ENCODE peak calls at places on chromosomes 3 and 15, in nine cellular contexts. B is brain microvascular endothelial cell; J is upper lobe of right lung; O is RWPE1; V is trophoblast cell; W is cardiac muscle cell; E is CD8-positive, alpha-beta memory T cell; G is HL-60; H is thoracic aorta. N is an unnamed sample.

GRCh38 chr3:34260266-34260990 is 462.0 kb downstream of the PDCD6IP start:
- DNase-seq in B (peak), J (no peak), O (peak), V (peak), W (peak), E (no peak), G (peak), H (no peak), N (no peak)

GRCh38 chr3:127685708-127686511 is 13.2 kb downstream of the ABTB1 start:
- DNase-seq in B (no peak), J (no peak), O (no peak), V (peak), W (no peak), E (no peak), G (no peak), H (no peak), N (no peak)

GRCh38 chr3:34077796-34078195 is 279.4 kb downstream of the PDCD6IP start:
- DNase-seq in B (no peak), J (no peak), O (no peak), V (no peak), W (no peak), E (no peak), G (no peak), H (no peak), N (no peak)

GRCh38 chr3:15029625-15030024 is 35.5 kb downstream of the MRPS25 start:
- DNase-seq in B (no peak), J (no peak), O (no peak), V (no peak), W (no peak), E (no peak), G (no peak), H (no peak), N (no peak)

GRCh38 chr3:18419232-18419631 is 5.9 kb downstream of the SATB1 start:
- DNase-seq in B (no peak), J (no peak), O (no peak), V (no peak), W (no peak), E (no peak), G (no peak), H (no peak), N (no peak)

GRCh38 chr15:32656091-32656860 is 14.8 kb downstream of the SCG5 start:
- DNase-seq in B (no peak), J (no peak), O (no peak), V (no peak), W (no peak), E (no peak), G (no peak), H (no peak), N (no peak)

GRCh38 chr3:9201278-9201677 is 48.2 kb downstream of the SRGAP3 start:
- DNase-seq in B (no peak), J (no peak), O (no peak), V (no peak), W (no peak), E (no peak), G (no peak), H (no peak), N (no peak)

GRCh38 chr3:178203650-178204049 is 332.6 kb upstream of the KCNMB2 start:
- DNase-seq in B (no peak), J (no peak), O (no peak), V (no peak), W (no peak), E (no peak), G (no peak), H (no peak), N (no peak)

GRCh38 chr15:68391084-68391483 is 40.9 kb downstream of the ITGA11 start:
- DNase-seq in B (no peak), J (peak), O (no peak), V (no peak), W (no peak), E (no peak), G (no peak), H (no peak), N (no peak)

GRCh38 chr15:75695634-75696302 is 16.9 kb downstream of the CSPG4 start:
- DNase-seq in B (no peak), J (no peak), O (no peak), V (no peak), W (no peak), E (no peak), G (no peak), H (no peak), N (no peak)

GRCh38 chr15:69729167-69729748 is 276.6 kb downstream of the RPLP1 start:
- DNase-seq in B (peak), J (no peak), O (peak), V (peak), W (peak), E (peak), G (no peak), H (no peak), N (no peak)

GRCh38 chr3:182971637-182972036 is 8.7 kb downstream of the DCUN1D1 start:
- DNase-seq in B (peak), J (no peak), O (no peak), V (no peak), W (no peak), E (no peak), G (no peak), H (no peak), N (no peak)

GRCh38 chr3:23263796-23264195 is 60.7 kb downstream of the UBE2E2 start:
- DNase-seq in B (no peak), J (no peak), O (peak), V (no peak), W (no peak), E (no peak), G (no peak), H (no peak), N (no peak)

GRCh38 chr3:50121416-50122032 is 32.8 kb downstream of the RBM5 start:
- DNase-seq in B (peak), J (peak), O (peak), V (peak), W (peak), E (peak), G (peak), H (no peak), N (peak)

GRCh38 chr3:117941756-117942155 is 1092.9 kb downstream of the IGSF11 start:
- DNase-seq in B (no peak), J (no peak), O (no peak), V (no peak), W (no peak), E (no peak), G (no peak), H (no peak), N (no peak)

GRCh38 chr3:43285644-43286043 is 696 bp upstream of the SNRK start:
- DNase-seq in B (no peak), J (no peak), O (no peak), V (no peak), W (no peak), E (no peak), G (no peak), H (no peak), N (no peak)

GRCh38 chr3:69252141-69252540 is 129.7 kb upstream of the LMOD3 start:
- DNase-seq in B (no peak), J (no peak), O (no peak), V (no peak), W (no peak), E (no peak), G (no peak), H (no peak), N (no peak)
- H3K27ac ChIP-seq in B (no peak), J (no peak), O (no peak), V (no peak), W (peak), E (no peak), G (no peak), H (no peak), N (no peak)

DNA sequence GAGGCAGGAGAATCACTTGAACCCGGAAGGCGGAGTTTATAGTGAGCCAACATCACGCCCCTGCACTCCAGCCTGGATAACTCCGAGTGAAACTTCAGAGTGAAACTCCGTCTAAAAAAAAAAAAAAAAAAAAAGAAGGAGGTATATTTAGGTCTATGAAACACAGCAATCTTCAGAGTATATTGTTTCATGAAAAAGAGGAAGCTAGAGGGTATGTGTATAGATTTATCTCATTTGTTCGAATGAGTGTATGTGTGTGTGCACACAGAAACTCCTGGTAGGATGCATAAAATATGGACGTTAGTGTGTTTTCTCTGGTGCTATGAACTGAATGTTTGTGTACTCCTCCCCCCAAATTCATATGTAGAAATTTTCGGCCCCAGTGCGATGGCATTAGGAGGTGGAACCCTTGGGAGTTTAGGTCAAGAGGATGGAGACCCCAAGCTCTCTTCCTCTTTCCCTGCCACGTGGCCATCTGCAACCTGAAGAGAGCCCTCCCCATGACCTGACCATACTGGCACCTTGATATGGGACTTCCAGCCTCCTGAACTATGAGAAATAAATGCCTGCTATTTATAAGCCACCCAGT is 98.6 kb upstream of the KLF13 start:
- DNase-seq in B (no peak), J (no peak), O (no peak), V (no peak), W (no peak), E (no peak), G (no peak), H (no peak), N (no peak)
- H3K27ac ChIP-seq in B (no peak), J (no peak), O (no peak), V (no peak), W (no peak), E (no peak), G (no peak), H (no peak), N (no peak)

GRCh38 chr15:59168536-59168935 is 38.1 kb upstream of the LDHAL6B start:
- DNase-seq in B (peak), J (peak), O (no peak), V (no peak), W (no peak), E (no peak), G (no peak), H (no peak), N (no peak)

GRCh38 chr15:59169337-59169736 is 37.3 kb upstream of the LDHAL6B start:
- DNase-seq in B (peak), J (no peak), O (no peak), V (no peak), W (no peak), E (no peak), G (no peak), H (no peak), N (no peak)

GRCh38 chr15:59165726-59166125 is 40.9 kb upstream of the LDHAL6B start:
- DNase-seq in B (no peak), J (peak), O (peak), V (no peak), W (no peak), E (no peak), G (no peak), H (no peak), N (no peak)

GRCh38 chr15:59166601-59167265 is 39.9 kb upstream of the LDHAL6B start:
- DNase-seq in B (no peak), J (peak), O (no peak), V (peak), W (no peak), E (no peak), G (no peak), H (no peak), N (no peak)

GRCh38 chr15:59166156-59166555 is 40.5 kb upstream of the LDHAL6B start:
- DNase-seq in B (no peak), J (no peak), O (no peak), V (no peak), W (no peak), E (no peak), G (no peak), H (no peak), N (no peak)
- H3K27ac ChIP-seq in B (peak), J (peak), O (no peak), V (no peak), W (no peak), E (no peak), G (no peak), H (peak), N (no peak)

DNA sequence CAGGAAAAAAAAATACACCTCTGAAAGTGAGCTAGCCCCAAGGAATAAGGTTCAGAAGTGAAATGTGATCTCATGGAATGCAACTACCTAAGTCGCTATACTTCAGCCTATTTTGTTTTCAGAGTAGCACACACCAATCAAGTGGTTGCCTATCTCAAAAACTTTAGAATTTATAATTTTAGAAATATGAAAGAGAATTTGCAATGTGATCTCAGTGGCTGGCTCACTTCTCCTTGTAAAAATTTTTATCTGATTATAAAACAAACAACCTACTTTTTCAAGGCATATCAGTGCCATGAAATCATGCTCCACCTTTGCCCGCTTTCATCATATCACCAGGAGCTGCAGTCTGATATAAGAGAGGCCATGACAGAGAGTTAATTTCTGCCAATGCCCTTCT is 47.3 kb downstream of the CLDN11 start:
- DNase-seq in B (no peak), J (no peak), O (no peak), V (no peak), W (no peak), E (no peak), G (no peak), H (no peak), N (no peak)
- H3K27ac ChIP-seq in B (no peak), J (no peak), O (no peak), V (no peak), W (no peak), E (no peak), G (no peak), H (no peak), N (peak)

GRCh38 chr3:167864559-167864887 is 129.0 kb downstream of the SERPINI1 start:
- DNase-seq in B (peak), J (no peak), O (no peak), V (no peak), W (no peak), E (no peak), G (peak), H (no peak), N (no peak)
- H3K27ac ChIP-seq in B (no peak), J (no peak), O (no peak), V (no peak), W (no peak), E (no peak), G (no peak), H (no peak), N (no peak)

GRCh38 chr3:35674451-35675109 is 35.3 kb downstream of the ARPP21 start:
- DNase-seq in B (no peak), J (no peak), O (no peak), V (no peak), W (no peak), E (no peak), G (no peak), H (no peak), N (no peak)

GRCh38 chr3:35675206-35675605 is 35.9 kb downstream of the ARPP21 start:
- DNase-seq in B (peak), J (no peak), O (no peak), V (no peak), W (no peak), E (no peak), G (no peak), H (no peak), N (no peak)

GRCh38 chr3:35673017-35673416 is 33.7 kb downstream of the ARPP21 start:
- DNase-seq in B (no peak), J (no peak), O (no peak), V (no peak), W (no peak), E (no peak), G (no peak), H (no peak), N (no peak)

GRCh38 chr3:35670408-35670807 is 31.1 kb downstream of the ARPP21 start:
- DNase-seq in B (no peak), J (no peak), O (no peak), V (no peak), W (no peak), E (no peak), G (no peak), H (no peak), N (peak)

GRCh38 chr3:35671483-35671882 is 32.2 kb downstream of the ARPP21 start:
- DNase-seq in B (no peak), J (no peak), O (no peak), V (no peak), W (no peak), E (no peak), G (no peak), H (no peak), N (no peak)
- H3K27ac ChIP-seq in B (no peak), J (no peak), O (no peak), V (no peak), W (no peak), E (no peak), G (no peak), H (no peak), N (peak)